ENCODE peak calls at places on chromosome 9, in four cellular contexts. H is GM12878, Q is HepG2, F is K562. T is an unnamed sample.
A peak's percentile ranks its signal among the peaks of the same experiment; 100 is the strongest.

GRCh38 chr9:12817702-12818101 is 42.9 kb downstream of the LURAP1L start:
- DNase-seq in H (no peak), Q (peak; percentile 76), F (no peak), T (no peak)

GRCh38 chr9:111582888-111583287 is 16.6 kb downstream of the PTGR1 start:
- DNase-seq in H (no peak), Q (no peak), F (no peak), T (no peak)

GRCh38 chr9:135498381-135499126 is 1.9 kb upstream of the MRPS2 start:
- DNase-seq in H (no peak), Q (no peak), F (no peak), T (no peak)

GRCh38 chr9:130962418-130963316 is 23.6 kb upstream of the FIBCD1 start:
- DNase-seq in H (no peak), Q (no peak), F (peak; percentile 61), T (no peak)

GRCh38 chr9:137492464-137493162 is 33.5 kb upstream of the NSMF start:
- DNase-seq in H (no peak), Q (no peak), F (peak; percentile 99), T (peak; percentile 41)

GRCh38 chr9:136047775-136048559 is 47.1 kb downstream of the NACC2 start:
- DNase-seq in H (no peak), Q (no peak), F (no peak), T (no peak)

GRCh38 chr9:38062498-38063362 is 6.3 kb downstream of the SHB start:
- DNase-seq in H (no peak), Q (peak; percentile 87), F (peak; percentile 68), T (no peak)

GRCh38 chr9:86202338-86202882 is 57.0 kb downstream of the C9orf153 start:
- DNase-seq in H (peak; percentile 20), Q (peak; percentile 16), F (peak; percentile 56), T (no peak)

GRCh38 chr9:96169901-96170300 is 132.1 kb downstream of the HSD17B3 start:
- DNase-seq in H (no peak), Q (no peak), F (no peak), T (no peak)

GRCh38 chr9:684055-684949 is 157.2 kb upstream of the DMRT1 start:
- DNase-seq in H (no peak), Q (no peak), F (no peak), T (no peak)

GRCh38 chr9:13717356-13718057 is 438.0 kb upstream of the MPDZ start:
- DNase-seq in H (no peak), Q (no peak), F (no peak), T (no peak)

GRCh38 chr9:87701931-87702421 is 23.9 kb upstream of the CTSL start:
- DNase-seq in H (no peak), Q (no peak), F (no peak), T (no peak)

GRCh38 chr9:97895695-97896332 is 26.5 kb downstream of the TRMO start:
- DNase-seq in H (no peak), Q (peak; percentile 25), F (peak; percentile 22), T (peak; percentile 54)

GRCh38 chr9:84325347-84325982 is 15.1 kb downstream of the SLC28A3 start:
- DNase-seq in H (no peak), Q (no peak), F (no peak), T (no peak)

GRCh38 chr9:99336531-99336930 is 114.4 kb downstream of the SEC61B start:
- DNase-seq in H (no peak), Q (no peak), F (no peak), T (no peak)

GRCh38 chr9:69919461-69920061 is 98.9 kb downstream of the CFAP95 start:
- DNase-seq in H (no peak), Q (peak; percentile 50), F (peak; percentile 30), T (no peak)

GRCh38 chr9:2319421-2319820 is 302.2 kb upstream of the VLDLR start:
- DNase-seq in H (no peak), Q (no peak), F (no peak), T (no peak)

GRCh38 chr9:794386-794785 is 47.1 kb upstream of the DMRT1 start:
- DNase-seq in H (no peak), Q (no peak), F (no peak), T (no peak)

GRCh38 chr9:33619666-33620404 is 95.8 kb downstream of the ANKRD18B start:
- DNase-seq in H (no peak), Q (peak; percentile 40), F (peak; percentile 36), T (no peak)

GRCh38 chr9:93726147-93726546 is 149.8 kb downstream of the PHF2 start:
- DNase-seq in H (no peak), Q (no peak), F (no peak), T (no peak)

GRCh38 chr9:109331353-109331752 is 10.5 kb upstream of the EPB41L4B start:
- DNase-seq in H (no peak), Q (no peak), F (no peak), T (no peak)

GRCh38 chr9:109335121-109335520 is 14.3 kb upstream of the EPB41L4B start:
- DNase-seq in H (no peak), Q (no peak), F (no peak), T (no peak)

GRCh38 chr9:109341561-109341960 is 20.7 kb upstream of the EPB41L4B start:
- DNase-seq in H (no peak), Q (no peak), F (no peak), T (no peak)

GRCh38 chr9:109336409-109336808 is 15.6 kb upstream of the EPB41L4B start:
- DNase-seq in H (no peak), Q (no peak), F (no peak), T (no peak)

DNA sequence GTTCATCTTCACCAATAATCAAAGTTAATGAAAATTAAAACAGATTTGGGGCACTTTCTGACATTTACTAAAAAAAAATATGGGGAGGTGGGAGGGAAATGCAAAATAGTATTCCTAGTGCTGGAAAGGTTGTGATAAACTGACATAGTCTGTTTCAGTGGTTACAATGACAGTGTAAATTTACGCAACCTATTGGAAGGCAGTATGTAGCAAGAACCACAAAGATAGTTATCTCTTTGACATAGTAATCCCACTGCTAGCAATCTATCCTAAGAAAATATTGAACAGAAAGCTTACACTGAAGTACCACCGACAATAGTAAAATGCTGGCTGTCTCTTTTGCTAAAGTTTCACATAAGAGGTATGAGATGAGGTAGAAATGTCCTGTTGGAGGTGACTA is 15.1 kb upstream of the EPB41L4B start:
- DNase-seq in H (no peak), Q (peak; percentile 63), F (no peak), T (no peak)
- TF ChIP-seq YY1 in H (no peak), Q (no peak), F (no peak), T (no peak)

GRCh38 chr9:133370680-133371079 is 5.2 kb downstream of the SURF4 start:
- DNase-seq in H (no peak), Q (no peak), F (no peak), T (no peak)
- TF ChIP-seq HDAC2 in H (no peak), Q (no peak), F (no peak), T (no peak)

GRCh38 chr9:134331186-134332025 is 5.2 kb downstream of the RXRA start:
- DNase-seq in H (no peak), Q (no peak), F (no peak), T (no peak)
- TF ChIP-seq SP1 in H (no peak), Q (no peak), F (no peak), T (no peak)

GRCh38 chr9:105089874-105090273 is 154.6 kb upstream of the SLC44A1 start:
- DNase-seq in H (no peak), Q (no peak), F (no peak), T (no peak)

GRCh38 chr9:105098370-105098769 is 146.1 kb upstream of the SLC44A1 start:
- DNase-seq in H (no peak), Q (no peak), F (no peak), T (no peak)

GRCh38 chr9:105088499-105088898 is 156.0 kb upstream of the SLC44A1 start:
- DNase-seq in H (no peak), Q (no peak), F (no peak), T (no peak)

GRCh38 chr9:105091004-105091640 is 153.3 kb upstream of the SLC44A1 start:
- DNase-seq in H (no peak), Q (peak; percentile 63), F (no peak), T (no peak)

GRCh38 chr9:105093685-105094084 is 150.8 kb upstream of the SLC44A1 start:
- DNase-seq in H (no peak), Q (no peak), F (no peak), T (no peak)
- TF ChIP-seq YY1 in H (no peak), Q (no peak), F (no peak), T (no peak)

GRCh38 chr9:125524522-125524921 is 182.5 kb downstream of the MAPKAP1 start:
- DNase-seq in H (no peak), Q (no peak), F (no peak), T (peak; percentile 46)
- TF ChIP-seq HDAC2 in H (no peak), Q (no peak), F (no peak), T (no peak)

GRCh38 chr9:36487482-36488321 is 85.0 kb upstream of the MELK start:
- DNase-seq in H (peak; percentile 62), Q (peak; percentile 80), F (peak; percentile 87), T (peak; percentile 80)

GRCh38 chr9:36486454-36486932 is 86.2 kb upstream of the MELK start:
- DNase-seq in H (no peak), Q (no peak), F (peak; percentile 9), T (no peak)

GRCh38 chr9:36486933-36487481 is 85.7 kb upstream of the MELK start:
- DNase-seq in H (no peak), Q (peak; percentile 28), F (peak; percentile 56), T (peak; percentile 65)

GRCh38 chr9:36484124-36484523 is 84.1 kb upstream of the RNF38 start:
- DNase-seq in H (no peak), Q (no peak), F (no peak), T (no peak)

DNA sequence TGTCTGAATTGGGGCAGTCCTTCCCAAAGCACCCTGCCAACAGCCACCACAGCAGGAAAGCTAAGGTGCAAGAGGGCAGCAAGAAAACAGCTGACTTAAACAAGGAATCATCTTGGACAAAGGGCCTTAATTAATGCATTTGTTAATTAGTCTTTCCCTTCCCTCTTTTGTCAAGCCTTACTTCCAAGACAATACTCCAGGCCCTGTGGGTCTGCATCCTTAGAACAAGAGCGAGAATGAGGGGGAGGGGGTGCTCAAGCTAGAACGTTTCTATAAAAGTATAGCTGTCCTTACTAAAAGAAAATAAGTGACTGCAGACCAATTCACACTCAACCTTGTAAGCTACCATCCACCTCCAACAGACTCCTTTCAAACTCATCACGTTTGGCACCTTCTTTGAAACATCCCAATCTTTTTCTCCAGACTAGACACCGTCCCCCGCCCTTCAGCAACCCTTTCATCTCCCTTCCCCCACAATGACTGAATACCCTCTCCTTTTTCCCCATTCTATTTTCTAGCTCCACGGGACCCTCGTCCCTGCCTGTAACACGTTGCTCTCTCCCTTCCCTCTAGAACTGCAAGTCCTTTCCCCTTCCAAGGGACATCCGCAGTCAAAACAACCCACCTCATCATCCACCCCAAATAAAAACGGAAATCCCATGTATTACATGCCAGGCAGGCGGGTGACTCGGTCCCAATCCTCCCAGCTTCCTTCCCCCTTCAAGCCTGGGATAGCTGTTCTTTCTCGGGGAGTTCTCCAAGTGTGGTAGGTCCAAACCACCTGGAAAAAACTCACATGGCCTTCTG is 85.8 kb upstream of the RNF38 start:
- DNase-seq in H (no peak), Q (no peak), F (no peak), T (peak; percentile 61)
- TF ChIP-seq SP1 in H (no peak), Q (no peak), F (no peak), T (peak; percentile 45)